ENCODE peak calls at places on chromosomes 13 and 19, in eight cellular contexts. X is suprapubic skin, L is breast epithelium, Y is HCT116, S is GM12878, K is upper lobe of left lung, F is K562, C is sigmoid colon. P is an unnamed sample.

GRCh38 chr19:16441661-16442071 is 30.1 kb downstream of the EPS15L1 start:
- DNase-seq in C (no peak), F (peak; percentile 64), Y (no peak), S (no peak), K (no peak), X (no peak), L (no peak), P (no peak)

GRCh38 chr19:3061214-3062161 is 807 bp downstream of the TLE5 start:
- DNase-seq in F (peak; percentile 85), Y (no peak), X (no peak), C (peak; percentile 84), K (peak; percentile 92), S (no peak), L (no peak), P (peak; percentile 95)

GRCh38 chr13:47896546-47896945 is 104.5 kb downstream of the SUCLA2 start:
- DNase-seq in Y (no peak), L (no peak), F (no peak), S (no peak), X (no peak), K (no peak), C (no peak), P (no peak)

GRCh38 chr13:62924395-62924794 is 1508.7 kb upstream of the PCDH20 start:
- DNase-seq in C (no peak), S (no peak), F (no peak), X (no peak), L (no peak), K (no peak), Y (no peak), P (no peak)

GRCh38 chr13:61144834-61145593 is 270.6 kb downstream of the PCDH20 start:
- DNase-seq in X (no peak), L (no peak), Y (no peak), F (no peak), K (peak; percentile 15), S (no peak), C (no peak), P (peak; percentile 45)

GRCh38 chr13:98216135-98216565 is 39.1 kb upstream of the RNF113B start:
- DNase-seq in Y (peak; percentile 33), F (no peak), S (no peak), X (no peak), C (no peak), L (no peak), K (no peak), P (no peak)

GRCh38 chr13:97855570-97855970 is 97.9 kb upstream of the IPO5 start:
- DNase-seq in S (peak; percentile 13), X (no peak), Y (peak; percentile 58), K (no peak), L (no peak), F (peak; percentile 54), C (peak; percentile 66), P (no peak)

GRCh38 chr19:56199686-56200085 is 2.1 kb upstream of the ZSCAN5B start:
- DNase-seq in L (no peak), C (no peak), S (no peak), F (no peak), K (no peak), Y (no peak), X (no peak), P (no peak)

GRCh38 chr13:51607165-51607564 is 22.9 kb downstream of the WDFY2 start:
- DNase-seq in Y (no peak), S (no peak), F (no peak), X (no peak), K (no peak), L (no peak), C (no peak), P (no peak)

GRCh38 chr13:79307433-79307861 is 98.6 kb downstream of the RBM26 start:
- DNase-seq in S (no peak), X (no peak), L (no peak), K (no peak), Y (no peak), C (no peak), F (no peak), P (no peak)

GRCh38 chr19:49687566-49688316 is 1.7 kb upstream of the ADM5 start:
- DNase-seq in S (no peak), L (no peak), F (no peak), C (no peak), K (peak; percentile 69), Y (no peak), X (peak; percentile 72), P (no peak)

GRCh38 chr19:13918726-13919411 is 12.9 kb downstream of the CC2D1A start:
- DNase-seq in K (peak; percentile 74), S (no peak), F (no peak), Y (no peak), C (no peak), X (no peak), L (no peak), P (no peak)

GRCh38 chr13:26604784-26605183 is 47.3 kb downstream of the WASF3 start:
- DNase-seq in X (peak; percentile 87), Y (no peak), S (no peak), K (no peak), C (peak; percentile 88), L (peak; percentile 43), F (no peak), P (no peak)

GRCh38 chr19:46546194-46546896 is 50.7 kb upstream of the PNMA8B start:
- DNase-seq in X (no peak), Y (no peak), F (peak; percentile 54), C (no peak), S (no peak), K (no peak), L (peak; percentile 41), P (peak; percentile 73)

GRCh38 chr13:47555235-47555634 is 445.8 kb downstream of the SUCLA2 start:
- DNase-seq in X (no peak), S (no peak), Y (no peak), L (no peak), F (no peak), K (no peak), C (no peak), P (no peak)

GRCh38 chr19:51688665-51689571 is 4.2 kb upstream of the SPACA6 start:
- DNase-seq in X (peak; percentile 92), S (no peak), F (peak; percentile 81), K (peak; percentile 91), L (peak; percentile 85), Y (peak; percentile 73), C (peak; percentile 97), P (peak; percentile 84)
- TF ChIP-seq POLR2AphosphoS5 in X (no peak), S (no peak), F (no peak), K (no peak), L (peak; percentile 65), Y (peak; percentile 83), C (peak; percentile 77), P (peak; percentile 74)

DNA sequence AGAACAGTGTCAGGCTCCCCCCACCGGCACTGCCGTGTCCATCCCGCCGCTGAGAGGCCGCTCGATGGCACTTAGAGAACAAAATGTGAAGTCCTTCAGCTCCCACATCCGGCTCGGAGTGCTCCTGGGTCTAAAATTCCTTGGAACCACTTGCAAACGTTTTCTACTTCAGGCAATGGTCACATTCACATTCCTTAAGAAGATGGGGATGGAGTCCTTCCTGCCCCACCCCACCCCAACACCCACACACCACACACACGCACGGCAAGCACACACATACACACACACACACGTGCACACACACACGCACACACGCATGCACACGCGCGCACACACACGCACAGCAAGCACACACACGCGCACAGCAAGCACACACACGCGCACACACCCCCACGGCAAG is 83.4 kb downstream of the SOX1 start:
- DNase-seq in L (no peak), F (no peak), S (no peak), K (peak; percentile 68), Y (no peak), C (no peak), X (no peak), P (no peak)
- H3K4me3 ChIP-seq in L (no peak overlapping the region), F (no peak overlapping the region), S (no peak overlapping the region), K (no peak overlapping the region), Y (no peak overlapping the region), C (no peak overlapping the region), X (no peak overlapping the region), P (no peak overlapping the region)

GRCh38 chr13:38755792-38756191 is 68.9 kb downstream of the FREM2 start:
- DNase-seq in L (no peak), C (no peak), Y (no peak), F (no peak), K (no peak), S (no peak), X (no peak), P (no peak)

GRCh38 chr13:38752726-38753125 is 65.8 kb downstream of the FREM2 start:
- DNase-seq in S (no peak), X (no peak), K (no peak), L (no peak), C (no peak), Y (no peak), F (no peak), P (no peak)

GRCh38 chr13:38758278-38758677 is 71.4 kb downstream of the FREM2 start:
- DNase-seq in Y (no peak), L (no peak), C (no peak), F (no peak), K (no peak), S (no peak), X (no peak), P (no peak)

GRCh38 chr13:38759390-38759789 is 72.5 kb downstream of the FREM2 start:
- DNase-seq in K (no peak), Y (no peak), S (no peak), X (no peak), L (no peak), F (no peak), C (no peak), P (no peak)

GRCh38 chr13:38753878-38754277 is 67.0 kb downstream of the FREM2 start:
- DNase-seq in X (no peak), C (no peak), S (no peak), L (no peak), K (no peak), Y (no peak), F (no peak), P (no peak)
- H3K27ac ChIP-seq in X (no peak overlapping the region), C (no peak overlapping the region), S (no peak overlapping the region), L (no peak overlapping the region), K (no peak overlapping the region), Y (no peak overlapping the region), F (no peak overlapping the region), P (no peak overlapping the region)

DNA sequence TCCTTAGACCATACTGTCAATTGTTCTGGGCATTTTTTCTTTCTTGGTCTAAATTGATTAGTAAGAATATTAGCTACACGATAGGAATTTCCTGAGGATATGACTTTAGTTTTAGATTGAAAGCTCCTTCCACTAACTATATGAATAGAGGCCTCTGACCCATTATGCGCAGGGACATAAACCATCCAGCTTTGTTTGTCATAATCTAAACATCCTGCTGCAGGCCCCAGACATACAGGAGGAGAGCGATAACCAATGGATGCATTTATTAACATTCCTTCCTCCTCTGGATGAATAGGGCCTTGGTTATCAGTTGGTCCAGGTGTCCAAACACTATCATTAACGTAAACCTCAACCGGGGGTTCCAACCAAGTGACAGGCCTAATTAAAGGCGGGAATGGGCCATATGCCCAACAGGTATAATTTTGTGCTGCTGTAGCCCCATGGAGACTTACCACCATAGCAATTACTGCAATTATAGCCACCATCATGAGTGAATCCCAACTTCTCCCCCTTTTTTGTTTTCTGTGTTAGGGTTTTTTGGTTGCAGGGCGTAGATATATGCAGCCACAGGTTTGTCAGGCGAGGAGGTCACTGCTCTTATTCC is 32.6 kb downstream of the CLEC4M start:
- DNase-seq in K (no peak), S (no peak), F (no peak), X (no peak), C (no peak), Y (no peak), L (no peak), P (no peak)
- TF ChIP-seq POLR2AphosphoS5 in K (no peak), S (no peak), F (peak; percentile 31), X (no peak), C (no peak), Y (no peak), L (no peak), P (no peak)

GRCh38 chr19:11195681-11196080 is 1.7 kb downstream of the KANK2 start:
- DNase-seq in K (no peak), L (no peak), F (no peak), S (no peak), X (no peak), C (no peak), Y (no peak), P (no peak)
- H3K4me3 ChIP-seq in K (peak overlapping the region; percentile 84), L (peak overlapping the region; percentile 80), F (no peak overlapping the region), S (no peak overlapping the region), X (peak overlapping the region; percentile 79), C (peak overlapping the region; percentile 75), Y (no peak overlapping the region), P (peak overlapping the region; percentile 91)

P was measured in spleen.